ENCODE peak calls at places on chromosomes 4 and X, in ten cellular contexts. D, V, C, N, K, T, Z, X, I and E are unnamed samples.

GRCh38 chr4:99062120-99062519 is 26.5 kb downstream of the ADH5 start:
- DNase-seq in D (no peak), V (no peak), C (no peak), N (no peak), K (no peak), T (no peak), Z (no peak), X (no peak), I (peak), E (peak)

GRCh38 chr4:168715889-168716288 is 219.0 kb downstream of the PALLD start:
- DNase-seq in D (no peak), V (no peak), C (no peak), N (no peak), K (no peak), T (no peak), Z (no peak), X (no peak), I (no peak), E (no peak)

GRCh38 chr4:109419679-109420078 is 13.9 kb upstream of the SEC24B start:
- DNase-seq in D (no peak), V (no peak), C (no peak), N (no peak), K (no peak), T (no peak), Z (no peak), X (no peak), I (no peak), E (no peak)

GRCh38 chr4:166078956-166079355 is 205.9 kb downstream of the TLL1 start:
- DNase-seq in D (no peak), V (no peak), C (no peak), N (no peak), K (peak), T (no peak), Z (no peak), X (no peak), I (no peak), E (no peak)

GRCh38 chr4:14110407-14110806 is 482.9 kb upstream of the BOD1L1 start:
- DNase-seq in D (no peak), V (no peak), C (no peak), N (no peak), K (peak), T (no peak), Z (no peak), X (no peak), I (no peak), E (no peak)

GRCh38 chr4:186104114-186104894 is at the start of gene FAM149A:
- DNase-seq in D (peak), V (peak), C (no peak), N (peak), K (peak), T (peak), Z (peak), X (peak), I (no peak), E (peak)

GRCh38 chrX:138748480-138748879 is 37.0 kb upstream of the FGF13 start:
- DNase-seq in D (no peak), V (no peak), C (no peak), N (no peak), K (peak), T (no peak), Z (peak), X (peak), I (no peak), E (peak)

GRCh38 chrX:44903107-44903506 is 30.1 kb downstream of the KDM6A start:
- DNase-seq in D (no peak), V (no peak), C (no peak), N (no peak), K (peak), T (no peak), Z (no peak), X (no peak), I (peak), E (no peak)

GRCh38 chr4:139403457-139403856 is 50.5 kb upstream of the RAB33B start:
- DNase-seq in D (no peak), V (no peak), C (no peak), N (no peak), K (peak), T (no peak), Z (peak), X (no peak), I (no peak), E (no peak)

GRCh38 chrX:109966246-109966645 is 36.7 kb upstream of the TMEM164 start:
- DNase-seq in D (no peak), V (no peak), C (no peak), N (no peak), K (peak), T (no peak), Z (no peak), X (no peak), I (no peak), E (no peak)

GRCh38 chrX:13125188-13125587 is 80.8 kb upstream of the FAM9C start:
- DNase-seq in D (no peak), V (no peak), C (no peak), N (no peak), K (no peak), T (no peak), Z (no peak), X (no peak), I (no peak), E (no peak)

GRCh38 chrX:110208092-110208491 is 109.8 kb downstream of the AMMECR1 start:
- DNase-seq in D (no peak), V (no peak), C (no peak), N (no peak), K (no peak), T (no peak), Z (no peak), X (no peak), I (no peak), E (peak)

GRCh38 chr4:15779336-15779735 is 1.2 kb downstream of the CD38 start:
- DNase-seq in D (no peak), V (peak), C (no peak), N (no peak), K (peak), T (no peak), Z (peak), X (no peak), I (peak), E (peak)

GRCh38 chr4:87073570-87074470 is 139.0 kb downstream of the AFF1 start:
- DNase-seq in D (peak), V (no peak), C (no peak), N (no peak), K (no peak), T (peak), Z (peak), X (peak), I (no peak), E (peak)

GRCh38 chr4:175511861-175512260 is 300.2 kb downstream of the GPM6A start:
- DNase-seq in D (no peak), V (no peak), C (no peak), N (no peak), K (no peak), T (no peak), Z (no peak), X (no peak), I (no peak), E (no peak)

GRCh38 chr4:99852199-99852718 is 35.6 kb downstream of the DAPP1 start:
- DNase-seq in D (no peak), V (no peak), C (no peak), N (no peak), K (no peak), T (no peak), Z (no peak), X (no peak), I (no peak), E (no peak)

GRCh38 chr4:163331629-163332360 is 601 bp downstream of the NPY1R start:
- DNase-seq in D (no peak), V (peak), C (peak), N (no peak), K (peak), T (peak), Z (no peak), X (no peak), I (no peak), E (peak)

GRCh38 chr4:80103615-80104014 is 30.6 kb upstream of the ANTXR2 start:
- DNase-seq in D (no peak), V (no peak), C (no peak), N (no peak), K (no peak), T (no peak), Z (no peak), X (no peak), I (no peak), E (peak)

GRCh38 chrX:154525606-154526490 is 9.8 kb upstream of the FAM3A start:
- DNase-seq in D (no peak), V (no peak), C (no peak), N (no peak), K (no peak), T (no peak), Z (no peak), X (no peak), I (no peak), E (no peak)

GRCh38 chrX:153780678-153781427 is at the start of gene SRPK3:
- DNase-seq in D (no peak), V (no peak), C (no peak), N (no peak), K (no peak), T (no peak), Z (no peak), X (no peak), I (no peak), E (peak)

GRCh38 chrX:10233696-10234095 is 76.9 kb downstream of the CLCN4 start:
- DNase-seq in D (no peak), V (no peak), C (no peak), N (no peak), K (no peak), T (no peak), Z (no peak), X (no peak), I (no peak), E (no peak)

GRCh38 chrX:32137525-32137924 is 1065.7 kb upstream of the FTHL17 start:
- DNase-seq in D (no peak), V (peak), C (no peak), N (no peak), K (peak), T (no peak), Z (no peak), X (no peak), I (no peak), E (no peak)